ENCODE peak calls at places on chromosomes 5 and 9, in seven cellular contexts. E, C, N, X, F, P and Q are unnamed samples.

GRCh38 chr9:122900791-122901190 is 4.4 kb downstream of the RC3H2 start:
- DNase-seq in N (peak), C (no peak), F (no peak), X (peak), E (peak), P (no peak), Q (no peak)

GRCh38 chr5:65120371-65120967 is 351.7 kb downstream of the CWC27 start:
- DNase-seq in P (no peak), C (no peak), E (no peak), F (no peak), N (no peak), X (no peak), Q (no peak)

GRCh38 chr5:143119881-143120341 is 283.6 kb downstream of the NR3C1 start:
- DNase-seq in C (no peak), P (no peak), F (no peak), X (no peak), E (no peak), N (no peak), Q (no peak)

GRCh38 chr5:172929371-172929838 is 29.8 kb upstream of the RPL26L1 start:
- DNase-seq in P (no peak), C (no peak), F (no peak), N (no peak), E (peak), X (peak), Q (no peak)

GRCh38 chr9:16871358-16872151 is 1.1 kb upstream of the BNC2 start:
- DNase-seq in N (peak), F (peak), C (peak), E (peak), P (peak), X (peak), Q (peak)

GRCh38 chr5:134171972-134172371 is 4.8 kb downstream of the SKP1 start:
- DNase-seq in E (no peak), P (no peak), C (no peak), F (no peak), X (no peak), N (no peak), Q (no peak)

GRCh38 chr9:70195456-70195855 is 63.3 kb upstream of the SMC5 start:
- DNase-seq in X (no peak), E (no peak), N (no peak), P (no peak), F (no peak), C (no peak), Q (no peak)

GRCh38 chr9:84383178-84383577 is 42.6 kb upstream of the SLC28A3 start:
- DNase-seq in E (no peak), X (no peak), P (no peak), C (no peak), N (no peak), F (no peak), Q (no peak)

GRCh38 chr9:88875394-88875793 is 115.9 kb upstream of the S1PR3 start:
- DNase-seq in N (no peak), C (no peak), E (no peak), X (no peak), F (no peak), P (no peak), Q (no peak)

GRCh38 chr5:137075163-137075970 is 423.8 kb downstream of the SPOCK1 start:
- DNase-seq in N (peak), E (peak), X (peak), C (peak), F (peak), P (peak), Q (peak)

GRCh38 chr5:145942749-145943148 is 6.4 kb downstream of the SH3RF2 start:
- DNase-seq in N (no peak), E (no peak), F (no peak), P (no peak), X (no peak), C (no peak), Q (no peak)

GRCh38 chr5:42840279-42840678 is 28.6 kb upstream of the SELENOP start:
- DNase-seq in E (peak), N (no peak), C (no peak), X (peak), P (no peak), F (peak), Q (no peak)

GRCh38 chr5:172744106-172745104 is 26.6 kb downstream of the DUSP1 start:
- DNase-seq in C (no peak), X (no peak), N (no peak), P (no peak), F (no peak), E (no peak), Q (no peak)

GRCh38 chr5:149406203-149406978 is 27.3 kb upstream of the IL17B start:
- DNase-seq in C (no peak), F (no peak), N (no peak), P (peak), E (peak), X (peak), Q (no peak)

GRCh38 chr9:124934290-124934689 is 6.6 kb downstream of the GOLGA1 start:
- DNase-seq in N (no peak), P (no peak), F (no peak), C (no peak), X (no peak), E (peak), Q (no peak)

GRCh38 chr9:13446935-13447334 is 167.4 kb upstream of the MPDZ start:
- DNase-seq in E (no peak), X (peak), P (no peak), F (no peak), N (no peak), C (no peak), Q (no peak)
- TF ChIP-seq CTCF in E (peak), X (no peak), P (no peak), F (peak), N (no peak), C (no peak), Q (peak)

DNA sequence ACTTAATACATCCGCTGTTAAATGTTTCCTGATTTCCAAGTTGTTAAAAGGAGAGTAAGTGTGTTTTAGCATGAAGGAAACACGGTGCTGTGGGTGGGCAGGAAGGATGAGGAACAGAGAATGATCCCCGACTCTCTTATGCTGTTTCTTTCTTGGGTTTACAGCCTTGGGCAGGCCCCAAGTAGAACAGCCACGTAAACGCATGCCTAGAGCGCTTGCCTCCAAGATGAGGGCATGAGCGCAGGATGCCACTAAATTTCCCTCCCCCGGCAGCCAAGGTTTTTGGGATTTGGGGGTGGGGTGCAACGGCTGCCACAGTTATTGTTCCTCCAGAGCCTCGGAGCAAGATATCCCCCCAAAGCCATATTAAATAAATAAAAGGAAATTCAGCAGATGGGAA is 10.1 kb upstream of the DELE1 start:
- DNase-seq in X (no peak), N (no peak), E (no peak), P (no peak), C (no peak), F (no peak), Q (no peak)
- TF ChIP-seq CTCF in X (no peak), N (no peak), E (no peak), P (no peak), C (no peak), F (no peak), Q (no peak)

GRCh38 chr5:88188458-88189132 is 80.0 kb downstream of the TMEM161B start:
- DNase-seq in P (no peak), N (no peak), E (peak), F (no peak), C (no peak), X (peak), Q (no peak)

GRCh38 chr5:88193896-88194295 is 74.7 kb downstream of the TMEM161B start:
- DNase-seq in X (no peak), N (no peak), C (no peak), E (no peak), F (no peak), P (no peak), Q (no peak)

GRCh38 chr5:88190106-88190834 is 78.4 kb downstream of the TMEM161B start:
- DNase-seq in F (peak), N (no peak), P (peak), C (no peak), E (peak), X (no peak), Q (no peak)
- TF ChIP-seq CTCF in F (no peak), N (no peak), P (no peak), C (no peak), E (no peak), X (no peak), Q (no peak)

GRCh38 chr9:132671620-132672412 is 1.6 kb downstream of the GTF3C4 start:
- DNase-seq in P (no peak), F (no peak), N (no peak), X (no peak), E (no peak), C (no peak), Q (no peak)

GRCh38 chr9:132670816-132671371 is 630 bp downstream of the GTF3C4 start:
- DNase-seq in F (peak), C (peak), X (peak), P (peak), N (peak), E (peak), Q (no peak)

GRCh38 chr9:132670359-132670815 is at the start of gene GTF3C4:
- DNase-seq in E (peak), P (peak), N (peak), F (peak), C (peak), X (peak), Q (peak)

GRCh38 chr9:132669329-132669635 is 501 bp downstream of the DDX31 start:
- DNase-seq in C (no peak), P (no peak), X (no peak), N (no peak), F (no peak), E (no peak), Q (no peak)

DNA sequence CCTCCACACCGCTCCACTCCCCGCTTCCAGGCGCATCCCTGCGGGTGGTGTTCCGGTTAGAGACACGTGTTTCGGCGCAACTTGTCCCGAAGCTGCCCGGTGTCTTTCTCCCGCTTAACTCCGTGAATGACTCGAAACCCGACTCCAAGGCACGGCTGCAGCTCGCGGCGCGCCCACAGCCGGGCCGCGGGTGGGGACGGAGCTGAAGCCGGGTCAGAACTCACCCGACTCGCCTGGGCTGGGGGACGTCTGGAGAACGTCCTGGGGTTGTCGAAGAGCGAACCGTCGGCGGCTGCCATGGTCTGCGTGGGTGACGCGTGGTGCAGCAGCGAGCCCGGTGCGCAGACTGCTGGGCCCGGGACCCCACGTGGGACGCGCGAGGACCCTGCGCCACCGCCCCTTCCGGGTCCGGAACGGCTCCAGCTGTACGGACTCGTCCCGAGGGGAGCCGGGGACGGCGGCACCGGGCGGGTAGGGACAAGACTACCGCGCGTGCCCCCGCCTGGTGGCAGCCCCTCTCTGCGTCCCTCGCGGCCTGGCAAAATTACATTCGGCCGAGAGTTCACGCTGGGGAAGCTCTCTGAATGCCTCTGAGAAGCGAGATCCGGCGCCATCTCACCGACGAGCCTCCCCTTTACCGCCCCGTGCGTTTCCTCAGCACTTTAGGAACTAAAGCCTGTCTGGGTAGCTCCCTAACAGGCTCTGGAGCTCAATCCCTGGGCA is at the start of gene DDX31:
- DNase-seq in N (peak), X (peak), F (peak), P (peak), E (peak), C (peak), Q (peak)
- TF ChIP-seq CTCF in N (no peak), X (no peak), F (no peak), P (no peak), E (no peak), C (no peak), Q (peak)

GRCh38 chr9:133708770-133709611 is 29.2 kb downstream of the SARDH start:
- DNase-seq in F (peak), E (no peak), N (peak), C (peak), P (peak), X (no peak), Q (no peak)
- TF ChIP-seq CTCF in F (no peak), E (no peak), N (no peak), C (no peak), P (no peak), X (no peak), Q (no peak)

GRCh38 chr9:94918038-94918753 is 191.7 kb downstream of the AOPEP start:
- DNase-seq in X (no peak), P (no peak), N (peak), C (no peak), E (no peak), F (no peak), Q (no peak)
- TF ChIP-seq CTCF in X (no peak), P (no peak), N (peak), C (no peak), E (no peak), F (no peak), Q (no peak)

DNA sequence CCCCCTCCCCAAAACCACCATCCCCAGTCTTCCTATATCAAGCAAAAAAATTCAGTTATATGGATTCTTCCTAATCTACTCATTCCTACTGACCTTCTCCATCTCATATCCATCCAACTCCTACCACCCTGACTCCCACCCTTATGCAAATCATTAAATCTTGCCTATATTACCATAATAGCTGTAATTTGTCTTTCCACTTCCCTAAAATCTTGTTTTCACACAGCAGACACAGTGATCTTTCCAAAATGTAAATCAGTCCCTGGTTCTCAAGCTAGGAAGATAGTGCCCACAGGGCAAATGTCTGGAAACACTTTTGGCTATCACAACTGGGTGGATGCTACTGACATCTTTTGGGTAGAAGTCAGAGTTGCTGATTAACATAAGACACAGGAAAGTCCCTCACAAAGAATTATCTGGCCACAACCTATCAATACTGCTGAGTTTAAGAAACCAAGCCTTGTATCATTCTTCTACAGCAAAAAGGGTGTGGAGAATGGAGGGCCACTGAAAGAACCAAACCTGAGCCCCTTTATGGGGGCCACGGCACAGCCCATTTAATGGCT is 1.4 kb downstream of the SRA1 start:
- DNase-seq in F (no peak), C (no peak), X (no peak), P (no peak), E (no peak), N (peak), Q (no peak)
- TF ChIP-seq CTCF in F (no peak), C (no peak), X (no peak), P (no peak), E (no peak), N (no peak), Q (no peak)